ENCODE peak calls at places on chromosomes 16 and 17, in nine cellular contexts. C is A549, Z is Panc1, H is HCT116, I is K562, V is GM12878, Q is HepG2, N is SK-N-SH, M is GM23338. D is an unnamed sample.

GRCh38 chr17:1511756-1512321 is 4.6 kb downstream of the INPP5K start:
- DNase-seq in C (no peak), Z (no peak), H (no peak), I (no peak), V (no peak), Q (no peak), N (no peak), M (no peak), D (no peak)

GRCh38 chr17:1186923-1187771 is 7.4 kb upstream of the ABR start:
- DNase-seq in C (peak), Z (peak), H (peak), I (peak), V (no peak), Q (peak), N (peak), M (peak), D (peak)

GRCh38 chr17:53462393-53462811 is 360.3 kb upstream of the KIF2B start:
- DNase-seq in C (no peak), Z (no peak), H (no peak), I (no peak), V (no peak), Q (no peak), N (peak), M (no peak), D (no peak)

GRCh38 chr17:81277421-81277820 is 17.7 kb downstream of the SLC38A10 start:
- DNase-seq in C (no peak), Z (no peak), H (no peak), I (no peak), V (no peak), Q (no peak), N (peak), M (no peak), D (no peak)

GRCh38 chr17:77316191-77316641 is 175.4 kb downstream of the SEC14L1 start:
- DNase-seq in C (peak), Z (no peak), H (no peak), I (no peak), V (no peak), Q (no peak), N (peak), M (peak), D (no peak)

GRCh38 chr17:49915260-49915659 is 53.7 kb upstream of the DLX4 start:
- DNase-seq in C (no peak), Z (no peak), H (no peak), I (no peak), V (no peak), Q (no peak), N (no peak), M (no peak), D (no peak)

GRCh38 chr17:3043737-3044365 is 19.6 kb downstream of the OR1D5 start:
- DNase-seq in C (peak), Z (no peak), H (no peak), I (peak), V (no peak), Q (peak), N (no peak), M (peak), D (peak)

GRCh38 chr16:27918755-27919154 is 144.8 kb downstream of the GSG1L start:
- DNase-seq in C (peak), Z (no peak), H (peak), I (no peak), V (no peak), Q (no peak), N (no peak), M (peak), D (no peak)

GRCh38 chr17:14672830-14673229 is 371.9 kb downstream of the HS3ST3B1 start:
- DNase-seq in C (no peak), Z (no peak), H (no peak), I (no peak), V (no peak), Q (peak), N (no peak), M (no peak), D (peak)

GRCh38 chr17:4307179-4307930 is 43.6 kb upstream of the ANKFY1 start:
- DNase-seq in C (no peak), Z (no peak), H (no peak), I (no peak), V (no peak), Q (no peak), N (no peak), M (peak), D (no peak)

GRCh38 chr16:85036398-85037049 is 8.9 kb downstream of the KIAA0513 start:
- DNase-seq in C (no peak), Z (no peak), H (no peak), I (no peak), V (no peak), Q (no peak), N (no peak), M (no peak), D (no peak)

GRCh38 chr16:54503436-54503835 is 216.8 kb upstream of the IRX3 start:
- DNase-seq in C (no peak), Z (no peak), H (no peak), I (no peak), V (no peak), Q (no peak), N (no peak), M (no peak), D (no peak)

GRCh38 chr16:83835972-83836566 is 28.3 kb downstream of the HSBP1 start:
- DNase-seq in C (peak), Z (no peak), H (peak), I (peak), V (no peak), Q (no peak), N (no peak), M (no peak), D (no peak)

GRCh38 chr17:16939606-16940115 is 32.3 kb downstream of the TNFRSF13B start:
- DNase-seq in C (no peak), Z (no peak), H (no peak), I (no peak), V (no peak), Q (no peak), N (no peak), M (no peak), D (no peak)

GRCh38 chr16:22206847-22207714 is 1.0 kb downstream of the EEF2K start:
- DNase-seq in C (peak), Z (no peak), H (no peak), I (peak), V (peak), Q (no peak), N (peak), M (peak), D (no peak)

GRCh38 chr17:60102632-60103047 is 23.9 kb upstream of the HEATR6 start:
- DNase-seq in C (peak), Z (no peak), H (no peak), I (no peak), V (no peak), Q (no peak), N (no peak), M (no peak), D (no peak)

GRCh38 chr17:14138649-14139048 is 69.3 kb downstream of the COX10 start:
- DNase-seq in C (no peak), Z (no peak), H (no peak), I (no peak), V (no peak), Q (peak), N (no peak), M (no peak), D (no peak)

GRCh38 chr17:5667871-5668270 is 83.6 kb upstream of the NLRP1 start:
- DNase-seq in C (peak), Z (no peak), H (peak), I (no peak), V (no peak), Q (peak), N (no peak), M (peak), D (no peak)

GRCh38 chr17:39196820-39197331 is 593 bp downstream of the CACNB1 start:
- DNase-seq in C (peak), Z (no peak), H (no peak), I (no peak), V (no peak), Q (no peak), N (peak), M (peak), D (no peak)

GRCh38 chr17:14197582-14197981 is 39.1 kb downstream of the CDRT15 start:
- DNase-seq in C (no peak), Z (no peak), H (no peak), I (no peak), V (no peak), Q (no peak), N (no peak), M (no peak), D (no peak)

GRCh38 chr16:89489731-89490385 is 503 bp downstream of the ANKRD11 start:
- DNase-seq in C (no peak), Z (no peak), H (no peak), I (no peak), V (no peak), Q (no peak), N (peak), M (no peak), D (no peak)

GRCh38 chr17:63601439-63602371 is 1.0 kb downstream of the TACO1 start:
- DNase-seq in C (peak), Z (no peak), H (no peak), I (peak), V (no peak), Q (peak), N (no peak), M (peak), D (no peak)
- TF ChIP-seq REST in C (no peak), Z (no peak), H (no peak), I (no peak), V (no peak), Q (no peak), N (no peak), M (no peak), D (no peak)

GRCh38 chr16:31298958-31299357 is 39.2 kb downstream of the ITGAM start:
- DNase-seq in C (peak), Z (peak), H (no peak), I (no peak), V (peak), Q (peak), N (no peak), M (no peak), D (no peak)
- TF ChIP-seq CTCF in C (peak), Z (peak), H (peak), I (peak), V (peak), Q (peak), N (peak), M (no peak), D (peak)

GRCh38 chr16:53058882-53059281 is 4.1 kb downstream of the CHD9 start:
- DNase-seq in C (no peak), Z (no peak), H (no peak), I (no peak), V (no peak), Q (no peak), N (no peak), M (no peak), D (no peak)
- TF ChIP-seq REST in C (no peak), Z (no peak), H (no peak), I (no peak), V (no peak), Q (no peak), N (no peak), M (no peak), D (no peak)

GRCh38 chr16:87833548-87833947 is 35.8 kb downstream of the SLC7A5 start:
- DNase-seq in C (no peak), Z (no peak), H (no peak), I (no peak), V (no peak), Q (no peak), N (no peak), M (no peak), D (no peak)
- TF ChIP-seq CTCF in C (no peak), Z (no peak), H (no peak), I (no peak), V (no peak), Q (no peak), N (no peak), M (no peak), D (no peak)

GRCh38 chr16:17474572-17474971 is 3.8 kb upstream of the XYLT1 start:
- DNase-seq in C (no peak), Z (no peak), H (no peak), I (no peak), V (no peak), Q (no peak), N (no peak), M (no peak), D (no peak)

GRCh38 chr16:17474037-17474436 is 3.3 kb upstream of the XYLT1 start:
- DNase-seq in C (no peak), Z (no peak), H (no peak), I (no peak), V (no peak), Q (no peak), N (no peak), M (no peak), D (peak)

GRCh38 chr16:17471745-17472075 is 950 bp upstream of the XYLT1 start:
- DNase-seq in C (no peak), Z (no peak), H (no peak), I (no peak), V (no peak), Q (no peak), N (no peak), M (no peak), D (no peak)

GRCh38 chr16:17475104-17475503 is 4.3 kb upstream of the XYLT1 start:
- DNase-seq in C (no peak), Z (no peak), H (no peak), I (no peak), V (no peak), Q (no peak), N (no peak), M (no peak), D (no peak)

DNA sequence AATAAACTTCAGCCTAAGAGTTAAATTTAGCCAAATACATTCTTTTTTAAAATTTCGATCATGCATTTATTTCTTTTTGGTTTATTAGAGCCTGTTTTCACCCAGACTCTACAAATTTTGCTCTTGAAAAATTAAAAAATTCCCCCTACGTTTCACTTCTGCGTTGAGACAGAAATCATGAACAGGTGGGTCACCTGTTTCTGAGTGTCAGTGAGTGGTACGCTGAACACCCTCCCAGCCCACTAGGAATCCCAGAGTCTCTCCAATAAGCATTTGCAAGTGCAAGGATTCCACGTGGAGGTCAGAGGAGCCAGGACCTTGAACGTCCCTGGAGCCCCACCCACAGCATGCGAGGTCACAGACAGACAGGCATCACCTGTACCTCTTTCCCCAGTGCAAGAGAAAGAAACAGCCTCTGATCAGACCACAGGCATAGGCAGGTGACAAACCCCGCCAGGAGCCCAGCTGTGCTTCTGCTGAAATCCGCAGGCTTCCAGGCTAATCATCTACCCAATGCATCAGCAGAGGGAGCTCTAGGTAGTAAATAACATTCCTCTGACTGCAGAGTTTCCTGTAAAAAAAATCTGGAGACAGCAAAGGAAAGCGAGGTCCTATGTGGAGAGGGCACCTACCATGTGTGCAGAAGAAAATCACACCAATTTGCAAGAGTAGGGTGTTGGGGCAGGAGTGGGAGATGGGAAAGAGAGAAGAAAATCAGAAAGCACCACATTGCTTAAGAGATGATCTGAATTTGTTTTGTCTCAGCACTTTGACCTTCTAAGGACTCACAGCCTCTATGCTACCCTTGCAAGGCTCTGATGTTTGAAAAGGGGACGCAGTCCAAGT is 5.9 kb upstream of the XYLT1 start:
- DNase-seq in C (peak), Z (no peak), H (peak), I (peak), V (no peak), Q (peak), N (peak), M (peak), D (no peak)
- TF ChIP-seq REST in C (no peak), Z (no peak), H (no peak), I (no peak), V (no peak), Q (no peak), N (no peak), M (no peak), D (no peak)

DNA sequence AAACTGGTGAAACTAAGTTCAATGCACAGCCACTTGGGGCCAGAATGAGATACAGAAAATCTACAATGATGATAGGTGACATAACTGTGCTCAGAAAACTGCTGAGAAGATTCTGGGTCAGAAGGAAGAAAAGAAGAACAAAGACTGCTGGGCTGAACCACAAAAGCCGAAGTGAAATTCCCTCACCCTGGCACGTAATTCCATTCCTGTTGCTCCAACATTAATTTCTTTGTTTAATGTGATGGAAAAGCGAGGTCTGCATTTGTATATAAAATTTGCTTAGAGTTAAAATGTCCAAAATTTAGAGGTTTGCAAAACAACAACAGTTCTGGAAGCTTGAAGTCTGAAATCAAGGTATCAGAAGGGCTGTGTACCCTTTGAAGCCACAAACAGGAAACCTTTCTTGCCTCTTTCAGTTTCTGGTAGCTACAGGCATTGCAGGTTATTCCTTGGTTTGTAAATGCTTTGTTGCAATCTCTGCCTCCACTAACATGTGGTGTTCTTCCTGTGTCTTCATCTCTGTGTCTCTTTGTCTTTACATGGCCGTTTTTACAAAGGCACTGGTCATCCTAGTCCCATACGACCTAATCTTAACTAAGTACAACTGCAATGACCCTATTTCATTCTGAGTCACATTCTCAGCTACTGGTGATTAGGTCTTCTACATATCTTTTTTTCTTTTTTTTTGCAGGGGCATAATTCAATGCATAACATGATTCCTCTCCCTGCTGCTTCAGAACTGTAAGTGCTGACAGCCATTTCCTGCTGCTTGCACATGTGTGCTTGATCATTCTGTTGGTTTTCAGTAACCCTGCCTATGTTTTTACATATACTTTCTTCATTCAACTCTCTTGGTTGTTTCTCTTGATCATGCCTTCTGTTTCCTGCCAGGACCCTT is 603.0 kb upstream of the CDH8 start:
- DNase-seq in C (no peak), Z (peak), H (no peak), I (no peak), V (peak), Q (no peak), N (no peak), M (no peak), D (no peak)
- TF ChIP-seq CTCF in C (no peak), Z (no peak), H (no peak), I (no peak), V (peak), Q (no peak), N (no peak), M (no peak), D (no peak)

D was measured in HL-60.